ENCODE peak calls at places on chromosome 3, in ten cellular contexts. One of them, this sample, is unnamed.

GRCh38 chr3:16370872-16371740 is 106.1 kb downstream of the OXNAD1 start:
- DNase-seq in astrocyte of the spinal cord: no peak
- DNase-seq in AG09309: no peak
- DNase-seq in stomach: no peak
- DNase-seq in tibial nerve: no peak
- DNase-seq in breast epithelium: no peak
- DNase-seq in A549: no peak
- DNase-seq in brain microvascular endothelial cell: no peak
- DNase-seq in left lung: no peak
- DNase-seq in WTC11: no peak
- DNase-seq in this sample: peak; percentile 26

GRCh38 chr3:23999012-23999641 is 54.0 kb downstream of the NR1D2 start:
- DNase-seq in breast epithelium: peak; percentile 41
- DNase-seq in astrocyte of the spinal cord: peak; percentile 65
- DNase-seq in AG09309: no peak
- DNase-seq in WTC11: peak; percentile 82
- DNase-seq in left lung: peak; percentile 44
- DNase-seq in tibial nerve: peak; percentile 83
- DNase-seq in A549: peak; percentile 35
- DNase-seq in stomach: peak; percentile 77
- DNase-seq in brain microvascular endothelial cell: peak; percentile 72
- DNase-seq in this sample: peak; percentile 72

GRCh38 chr3:9398715-9399708 is 1.6 kb downstream of the SETD5 start:
- DNase-seq in AG09309: no peak
- DNase-seq in tibial nerve: no peak
- DNase-seq in brain microvascular endothelial cell: peak; percentile 56
- DNase-seq in astrocyte of the spinal cord: peak; percentile 59
- DNase-seq in A549: no peak
- DNase-seq in left lung: no peak
- DNase-seq in stomach: no peak
- DNase-seq in breast epithelium: no peak
- DNase-seq in WTC11: no peak
- DNase-seq in this sample: no peak

GRCh38 chr3:108673988-108674661 is 83.1 kb downstream of the RETNLB start:
- DNase-seq in breast epithelium: no peak
- DNase-seq in stomach: no peak
- DNase-seq in tibial nerve: no peak
- DNase-seq in WTC11: no peak
- DNase-seq in astrocyte of the spinal cord: no peak
- DNase-seq in left lung: no peak
- DNase-seq in AG09309: no peak
- DNase-seq in brain microvascular endothelial cell: no peak
- DNase-seq in A549: no peak
- DNase-seq in this sample: no peak

GRCh38 chr3:71154846-71155245 is 428.7 kb downstream of the FOXP1 start:
- DNase-seq in astrocyte of the spinal cord: no peak
- DNase-seq in left lung: no peak
- DNase-seq in stomach: no peak
- DNase-seq in brain microvascular endothelial cell: no peak
- DNase-seq in A549: no peak
- DNase-seq in breast epithelium: no peak
- DNase-seq in WTC11: no peak
- DNase-seq in tibial nerve: no peak
- DNase-seq in AG09309: no peak
- DNase-seq in this sample: no peak

GRCh38 chr3:82178291-82178690 is 416.8 kb upstream of the GBE1 start:
- DNase-seq in breast epithelium: no peak
- DNase-seq in WTC11: no peak
- DNase-seq in left lung: no peak
- DNase-seq in brain microvascular endothelial cell: no peak
- DNase-seq in astrocyte of the spinal cord: no peak
- DNase-seq in AG09309: no peak
- DNase-seq in stomach: no peak
- DNase-seq in A549: no peak
- DNase-seq in tibial nerve: no peak
- DNase-seq in this sample: no peak

GRCh38 chr3:52076900-52077299 is 20.5 kb upstream of the DUSP7 start:
- DNase-seq in brain microvascular endothelial cell: no peak
- DNase-seq in AG09309: no peak
- DNase-seq in left lung: no peak
- DNase-seq in WTC11: no peak
- DNase-seq in stomach: no peak
- DNase-seq in astrocyte of the spinal cord: no peak
- DNase-seq in A549: no peak
- DNase-seq in tibial nerve: no peak
- DNase-seq in breast epithelium: no peak
- DNase-seq in this sample: no peak

GRCh38 chr3:61146010-61146569 is 105.2 kb downstream of the FHIT start:
- DNase-seq in AG09309: no peak
- DNase-seq in left lung: no peak
- DNase-seq in brain microvascular endothelial cell: no peak
- DNase-seq in tibial nerve: no peak
- DNase-seq in astrocyte of the spinal cord: no peak
- DNase-seq in A549: no peak
- DNase-seq in stomach: no peak
- DNase-seq in WTC11: no peak
- DNase-seq in breast epithelium: no peak
- DNase-seq in this sample: no peak

GRCh38 chr3:134650431-134651346 is at the start of gene KY:
- DNase-seq in tibial nerve: no peak
- DNase-seq in brain microvascular endothelial cell: no peak
- DNase-seq in astrocyte of the spinal cord: peak; percentile 38
- DNase-seq in stomach: peak; percentile 54
- DNase-seq in left lung: peak; percentile 53
- DNase-seq in WTC11: peak; percentile 69
- DNase-seq in breast epithelium: no peak
- DNase-seq in A549: peak; percentile 9
- DNase-seq in AG09309: no peak
- DNase-seq in this sample: peak; percentile 67

GRCh38 chr3:144549161-144549560 is 577.5 kb downstream of the DIPK2A start:
- DNase-seq in A549: no peak
- DNase-seq in AG09309: no peak
- DNase-seq in left lung: no peak
- DNase-seq in breast epithelium: no peak
- DNase-seq in WTC11: no peak
- DNase-seq in astrocyte of the spinal cord: no peak
- DNase-seq in brain microvascular endothelial cell: no peak
- DNase-seq in stomach: no peak
- DNase-seq in tibial nerve: no peak
- DNase-seq in this sample: no peak

GRCh38 chr3:49170744-49171118 is 667 bp upstream of the KLHDC8B start:
- DNase-seq in astrocyte of the spinal cord: no peak
- DNase-seq in brain microvascular endothelial cell: no peak
- DNase-seq in WTC11: no peak
- DNase-seq in tibial nerve: no peak
- DNase-seq in A549: no peak
- DNase-seq in breast epithelium: no peak
- DNase-seq in left lung: no peak
- DNase-seq in stomach: no peak
- DNase-seq in AG09309: no peak
- DNase-seq in this sample: no peak

GRCh38 chr3:194141415-194142155 is 5.6 kb downstream of the HES1 start:
- DNase-seq in WTC11: peak; percentile 87
- DNase-seq in brain microvascular endothelial cell: peak; percentile 91
- DNase-seq in A549: peak; percentile 66
- DNase-seq in left lung: peak; percentile 89
- DNase-seq in tibial nerve: peak; percentile 73
- DNase-seq in stomach: peak; percentile 95
- DNase-seq in astrocyte of the spinal cord: peak; percentile 96
- DNase-seq in AG09309: peak; percentile 64
- DNase-seq in breast epithelium: peak; percentile 92
- DNase-seq in this sample: peak; percentile 97

GRCh38 chr3:114624676-114625181 is 330.9 kb downstream of the TIGIT start:
- DNase-seq in left lung: peak; percentile 89
- DNase-seq in AG09309: peak; percentile 88
- DNase-seq in astrocyte of the spinal cord: peak; percentile 98
- DNase-seq in A549: peak; percentile 68
- DNase-seq in breast epithelium: peak; percentile 81
- DNase-seq in stomach: peak; percentile 65
- DNase-seq in WTC11: no peak
- DNase-seq in tibial nerve: peak; percentile 89
- DNase-seq in brain microvascular endothelial cell: peak; percentile 98
- DNase-seq in this sample: peak; percentile 77

GRCh38 chr3:24352893-24353553 is 141.6 kb downstream of the THRB start:
- DNase-seq in A549: no peak
- DNase-seq in astrocyte of the spinal cord: no peak
- DNase-seq in WTC11: no peak
- DNase-seq in stomach: no peak
- DNase-seq in AG09309: no peak
- DNase-seq in brain microvascular endothelial cell: no peak
- DNase-seq in left lung: no peak
- DNase-seq in tibial nerve: no peak
- DNase-seq in breast epithelium: no peak
- DNase-seq in this sample: no peak

GRCh38 chr3:52754373-52754772 is 16.4 kb downstream of the NEK4 start:
- DNase-seq in tibial nerve: no peak
- DNase-seq in WTC11: no peak
- DNase-seq in astrocyte of the spinal cord: no peak
- DNase-seq in A549: no peak
- DNase-seq in brain microvascular endothelial cell: no peak
- DNase-seq in breast epithelium: no peak
- DNase-seq in AG09309: no peak
- DNase-seq in left lung: no peak
- DNase-seq in stomach: no peak
- DNase-seq in this sample: no peak

DNA sequence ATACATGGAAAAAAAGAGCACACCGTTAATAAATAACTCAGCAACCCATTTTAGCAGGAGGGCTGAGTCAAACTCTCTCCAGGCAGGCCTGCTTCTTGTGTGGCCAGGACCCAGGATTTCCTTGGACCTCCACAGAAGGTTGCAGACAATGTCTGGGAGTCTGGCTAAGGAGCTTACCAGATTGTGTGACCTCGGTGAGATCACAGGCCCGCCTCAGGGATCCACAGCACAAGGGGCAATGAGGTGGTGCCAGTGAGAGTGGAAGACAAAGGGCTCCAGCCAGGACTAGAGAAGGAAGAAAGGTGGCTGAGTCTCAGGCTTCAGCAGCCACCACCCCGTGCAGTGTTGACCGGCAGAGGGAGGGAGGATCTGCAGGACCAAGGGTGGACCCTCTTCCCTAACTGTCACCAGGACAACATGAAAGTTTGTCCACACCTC is 32.2 kb upstream of the SEC22A start:
- DNase-seq in astrocyte of the spinal cord: no peak
- DNase-seq in A549: no peak
- DNase-seq in tibial nerve: no peak
- DNase-seq in brain microvascular endothelial cell: no peak
- DNase-seq in WTC11: no peak
- DNase-seq in stomach: peak; percentile 34
- DNase-seq in left lung: no peak
- DNase-seq in AG09309: no peak
- DNase-seq in breast epithelium: no peak
- DNase-seq in this sample: no peak
- TF ChIP-seq CTCF in astrocyte of the spinal cord: no peak
- TF ChIP-seq CTCF in A549: no peak
- TF ChIP-seq CTCF in tibial nerve: no peak
- TF ChIP-seq CTCF in brain microvascular endothelial cell: no peak
- TF ChIP-seq CTCF in WTC11: no peak
- TF ChIP-seq CTCF in stomach: no peak
- TF ChIP-seq CTCF in left lung: no peak
- TF ChIP-seq CTCF in AG09309: no peak
- TF ChIP-seq CTCF in breast epithelium: no peak
- TF ChIP-seq CTCF in this sample: no peak

DNA sequence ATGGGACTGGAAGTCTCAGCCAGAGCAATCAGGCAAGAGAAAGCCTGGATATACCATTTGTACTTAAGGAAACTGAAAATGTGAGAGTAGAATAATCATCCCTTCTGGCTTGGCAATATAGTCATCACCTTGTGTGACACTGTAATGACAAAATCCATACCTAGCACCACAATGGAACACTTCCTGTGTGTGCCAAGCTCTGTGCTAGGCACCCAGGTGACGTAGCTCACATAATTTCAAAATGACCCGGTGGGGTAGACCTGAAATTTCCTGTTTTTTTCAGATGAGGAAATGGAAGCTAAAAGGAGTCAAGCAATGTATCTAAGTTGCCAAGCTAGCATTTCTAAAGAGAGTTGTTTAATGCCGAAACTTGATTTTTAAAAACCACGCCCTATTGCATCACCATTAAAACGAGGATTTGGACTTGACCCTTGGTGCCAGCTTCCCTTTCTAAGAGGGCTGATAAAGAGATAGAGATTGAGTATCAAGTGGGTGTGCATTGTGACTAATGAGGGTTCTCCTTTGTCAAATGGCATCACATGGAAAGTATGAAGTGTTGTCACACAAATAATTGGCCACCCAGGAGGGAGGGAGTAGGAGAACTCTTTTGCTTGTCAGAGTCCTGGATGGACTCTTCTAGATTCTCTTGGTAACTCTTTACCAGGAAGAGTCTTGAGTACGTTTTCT is 141.3 kb upstream of the PDZRN3 start:
- DNase-seq in astrocyte of the spinal cord: no peak
- DNase-seq in A549: no peak
- DNase-seq in stomach: no peak
- DNase-seq in breast epithelium: no peak
- DNase-seq in WTC11: no peak
- DNase-seq in brain microvascular endothelial cell: no peak
- DNase-seq in tibial nerve: no peak
- DNase-seq in left lung: no peak
- DNase-seq in AG09309: peak; percentile 23
- DNase-seq in this sample: no peak
- TF ChIP-seq CTCF in astrocyte of the spinal cord: no peak
- TF ChIP-seq CTCF in A549: no peak
- TF ChIP-seq CTCF in stomach: no peak
- TF ChIP-seq CTCF in breast epithelium: no peak
- TF ChIP-seq CTCF in WTC11: no peak
- TF ChIP-seq CTCF in brain microvascular endothelial cell: no peak
- TF ChIP-seq CTCF in tibial nerve: no peak
- TF ChIP-seq CTCF in left lung: no peak
- TF ChIP-seq CTCF in AG09309: no peak
- TF ChIP-seq CTCF in this sample: no peak

DNA sequence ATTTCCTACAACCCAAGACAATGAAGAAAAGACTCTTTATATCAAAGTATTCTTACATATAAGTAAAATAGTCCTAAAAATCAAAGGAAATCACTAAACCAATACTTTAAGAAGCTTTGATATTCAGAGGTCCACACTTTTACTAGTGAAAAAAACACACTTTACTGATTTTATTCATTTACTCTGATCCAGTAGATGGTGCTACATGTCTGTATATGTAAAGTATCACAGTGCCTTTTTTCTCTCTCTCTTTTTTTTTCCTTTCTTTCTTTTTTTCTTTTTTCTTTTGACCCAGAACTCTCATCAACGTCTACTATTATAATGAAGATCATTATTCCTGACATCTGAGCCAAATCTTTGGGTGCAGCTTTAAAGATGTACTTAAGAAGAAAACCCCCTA is 10.8 kb upstream of the CCDC39 start:
- DNase-seq in left lung: no peak
- DNase-seq in astrocyte of the spinal cord: no peak
- DNase-seq in breast epithelium: no peak
- DNase-seq in tibial nerve: no peak
- DNase-seq in stomach: no peak
- DNase-seq in A549: no peak
- DNase-seq in WTC11: no peak
- DNase-seq in brain microvascular endothelial cell: no peak
- DNase-seq in AG09309: no peak
- DNase-seq in this sample: no peak
- TF ChIP-seq CTCF in left lung: no peak
- TF ChIP-seq CTCF in astrocyte of the spinal cord: no peak
- TF ChIP-seq CTCF in breast epithelium: no peak
- TF ChIP-seq CTCF in tibial nerve: no peak
- TF ChIP-seq CTCF in stomach: no peak
- TF ChIP-seq CTCF in A549: peak; percentile 13
- TF ChIP-seq CTCF in WTC11: no peak
- TF ChIP-seq CTCF in brain microvascular endothelial cell: no peak
- TF ChIP-seq CTCF in AG09309: no peak
- TF ChIP-seq CTCF in this sample: no peak

GRCh38 chr3:50417637-50418033 is 58.3 kb upstream of the TMEM115 start:
- DNase-seq in breast epithelium: no peak
- DNase-seq in left lung: no peak
- DNase-seq in stomach: no peak
- DNase-seq in A549: no peak
- DNase-seq in astrocyte of the spinal cord: no peak
- DNase-seq in WTC11: no peak
- DNase-seq in AG09309: no peak
- DNase-seq in tibial nerve: no peak
- DNase-seq in brain microvascular endothelial cell: no peak
- DNase-seq in this sample: no peak
- TF ChIP-seq CTCF in breast epithelium: no peak
- TF ChIP-seq CTCF in left lung: no peak
- TF ChIP-seq CTCF in stomach: no peak
- TF ChIP-seq CTCF in A549: no peak
- TF ChIP-seq CTCF in astrocyte of the spinal cord: no peak
- TF ChIP-seq CTCF in WTC11: no peak
- TF ChIP-seq CTCF in AG09309: no peak
- TF ChIP-seq CTCF in tibial nerve: no peak
- TF ChIP-seq CTCF in brain microvascular endothelial cell: no peak
- TF ChIP-seq CTCF in this sample: no peak